ENCODE peak calls at places on chromosomes 16 and 17, in nine cellular contexts. One of them, this sample, is unnamed.

GRCh38 chr17:43020789-43021738 is 1.1 kb downstream of the VAT1 start:
- DNase-seq in GM23338: peak
- DNase-seq in stimulated activated CD8-positive, alpha-beta memory T cell treated with anti-CD3 and anti-CD28 coated beads, Interleukin-7, amount 100 ng/mL, for 4 hours: no peak
- DNase-seq in HFF-Myc: no peak
- DNase-seq in activated effector memory CD4-positive, alpha-beta T cell treated with Interleukin-2 at 50 U/mL for 16 hours: no peak
- DNase-seq in GM12865: no peak
- DNase-seq in effector memory CD8-positive, alpha-beta T cell: peak
- DNase-seq in stromal cell of bone marrow: peak
- DNase-seq in hippocampal formation: peak
- DNase-seq in this sample: no peak

GRCh38 chr17:65064452-65065019 is 8.0 kb upstream of the GNA13 start:
- DNase-seq in GM23338: no peak
- DNase-seq in stimulated activated CD8-positive, alpha-beta memory T cell treated with anti-CD3 and anti-CD28 coated beads, Interleukin-7, amount 100 ng/mL, for 4 hours: no peak
- DNase-seq in HFF-Myc: no peak
- DNase-seq in activated effector memory CD4-positive, alpha-beta T cell treated with Interleukin-2 at 50 U/mL for 16 hours: no peak
- DNase-seq in GM12865: no peak
- DNase-seq in effector memory CD8-positive, alpha-beta T cell: no peak
- DNase-seq in stromal cell of bone marrow: peak
- DNase-seq in hippocampal formation: no peak
- DNase-seq in this sample: no peak

GRCh38 chr17:37648555-37648954 is 5.3 kb upstream of the DDX52 start:
- DNase-seq in GM23338: no peak
- DNase-seq in stimulated activated CD8-positive, alpha-beta memory T cell treated with anti-CD3 and anti-CD28 coated beads, Interleukin-7, amount 100 ng/mL, for 4 hours: no peak
- DNase-seq in HFF-Myc: peak
- DNase-seq in activated effector memory CD4-positive, alpha-beta T cell treated with Interleukin-2 at 50 U/mL for 16 hours: no peak
- DNase-seq in GM12865: no peak
- DNase-seq in effector memory CD8-positive, alpha-beta T cell: no peak
- DNase-seq in stromal cell of bone marrow: peak
- DNase-seq in hippocampal formation: no peak
- DNase-seq in this sample: no peak

GRCh38 chr17:62929320-62929719 is 36.7 kb upstream of the TANC2 start:
- DNase-seq in GM23338: no peak
- DNase-seq in stimulated activated CD8-positive, alpha-beta memory T cell treated with anti-CD3 and anti-CD28 coated beads, Interleukin-7, amount 100 ng/mL, for 4 hours: no peak
- DNase-seq in HFF-Myc: no peak
- DNase-seq in activated effector memory CD4-positive, alpha-beta T cell treated with Interleukin-2 at 50 U/mL for 16 hours: no peak
- DNase-seq in GM12865: no peak
- DNase-seq in effector memory CD8-positive, alpha-beta T cell: no peak
- DNase-seq in stromal cell of bone marrow: no peak
- DNase-seq in hippocampal formation: no peak
- DNase-seq in this sample: no peak

GRCh38 chr17:40963838-40964237 is 2.9 kb downstream of the KRT39 start:
- DNase-seq in GM23338: peak
- DNase-seq in stimulated activated CD8-positive, alpha-beta memory T cell treated with anti-CD3 and anti-CD28 coated beads, Interleukin-7, amount 100 ng/mL, for 4 hours: no peak
- DNase-seq in HFF-Myc: no peak
- DNase-seq in activated effector memory CD4-positive, alpha-beta T cell treated with Interleukin-2 at 50 U/mL for 16 hours: no peak
- DNase-seq in GM12865: peak
- DNase-seq in effector memory CD8-positive, alpha-beta T cell: no peak
- DNase-seq in stromal cell of bone marrow: no peak
- DNase-seq in hippocampal formation: no peak
- DNase-seq in this sample: no peak

GRCh38 chr16:5523794-5524193 is 426.2 kb upstream of the EEF2KMT start:
- DNase-seq in GM23338: no peak
- DNase-seq in stimulated activated CD8-positive, alpha-beta memory T cell treated with anti-CD3 and anti-CD28 coated beads, Interleukin-7, amount 100 ng/mL, for 4 hours: no peak
- DNase-seq in HFF-Myc: no peak
- DNase-seq in activated effector memory CD4-positive, alpha-beta T cell treated with Interleukin-2 at 50 U/mL for 16 hours: no peak
- DNase-seq in GM12865: no peak
- DNase-seq in effector memory CD8-positive, alpha-beta T cell: no peak
- DNase-seq in stromal cell of bone marrow: no peak
- DNase-seq in hippocampal formation: no peak
- DNase-seq in this sample: no peak

GRCh38 chr16:2102471-2102870 is 33.2 kb downstream of the PKD1 start:
- DNase-seq in GM23338: no peak
- DNase-seq in stimulated activated CD8-positive, alpha-beta memory T cell treated with anti-CD3 and anti-CD28 coated beads, Interleukin-7, amount 100 ng/mL, for 4 hours: no peak
- DNase-seq in HFF-Myc: no peak
- DNase-seq in activated effector memory CD4-positive, alpha-beta T cell treated with Interleukin-2 at 50 U/mL for 16 hours: no peak
- DNase-seq in GM12865: no peak
- DNase-seq in effector memory CD8-positive, alpha-beta T cell: no peak
- DNase-seq in stromal cell of bone marrow: no peak
- DNase-seq in hippocampal formation: no peak
- DNase-seq in this sample: no peak

GRCh38 chr16:8565498-8565897 is 24.8 kb downstream of the TMEM114 start:
- DNase-seq in GM23338: peak
- DNase-seq in stimulated activated CD8-positive, alpha-beta memory T cell treated with anti-CD3 and anti-CD28 coated beads, Interleukin-7, amount 100 ng/mL, for 4 hours: no peak
- DNase-seq in HFF-Myc: no peak
- DNase-seq in activated effector memory CD4-positive, alpha-beta T cell treated with Interleukin-2 at 50 U/mL for 16 hours: no peak
- DNase-seq in GM12865: no peak
- DNase-seq in effector memory CD8-positive, alpha-beta T cell: no peak
- DNase-seq in stromal cell of bone marrow: no peak
- DNase-seq in hippocampal formation: no peak
- DNase-seq in this sample: no peak

GRCh38 chr17:45750779-45751440 is 33.2 kb upstream of the CRHR1 start:
- DNase-seq in GM23338: no peak
- DNase-seq in stimulated activated CD8-positive, alpha-beta memory T cell treated with anti-CD3 and anti-CD28 coated beads, Interleukin-7, amount 100 ng/mL, for 4 hours: no peak
- DNase-seq in HFF-Myc: no peak
- DNase-seq in activated effector memory CD4-positive, alpha-beta T cell treated with Interleukin-2 at 50 U/mL for 16 hours: no peak
- DNase-seq in GM12865: no peak
- DNase-seq in effector memory CD8-positive, alpha-beta T cell: no peak
- DNase-seq in stromal cell of bone marrow: no peak
- DNase-seq in hippocampal formation: no peak
- DNase-seq in this sample: no peak

GRCh38 chr16:84465154-84465553 is 39.3 kb downstream of the MEAK7 start:
- DNase-seq in GM23338: no peak
- DNase-seq in stimulated activated CD8-positive, alpha-beta memory T cell treated with anti-CD3 and anti-CD28 coated beads, Interleukin-7, amount 100 ng/mL, for 4 hours: no peak
- DNase-seq in HFF-Myc: no peak
- DNase-seq in activated effector memory CD4-positive, alpha-beta T cell treated with Interleukin-2 at 50 U/mL for 16 hours: no peak
- DNase-seq in GM12865: no peak
- DNase-seq in effector memory CD8-positive, alpha-beta T cell: no peak
- DNase-seq in stromal cell of bone marrow: no peak
- DNase-seq in hippocampal formation: no peak
- DNase-seq in this sample: no peak

GRCh38 chr16:28596840-28597691 is at the start of gene SULT1A2:
- DNase-seq in GM23338: peak
- DNase-seq in stimulated activated CD8-positive, alpha-beta memory T cell treated with anti-CD3 and anti-CD28 coated beads, Interleukin-7, amount 100 ng/mL, for 4 hours: no peak
- DNase-seq in HFF-Myc: no peak
- DNase-seq in activated effector memory CD4-positive, alpha-beta T cell treated with Interleukin-2 at 50 U/mL for 16 hours: no peak
- DNase-seq in GM12865: no peak
- DNase-seq in effector memory CD8-positive, alpha-beta T cell: no peak
- DNase-seq in stromal cell of bone marrow: no peak
- DNase-seq in hippocampal formation: no peak
- DNase-seq in this sample: no peak

GRCh38 chr16:72845322-72846020 is 202.5 kb downstream of the ZFHX3 start:
- DNase-seq in GM23338: no peak
- DNase-seq in stimulated activated CD8-positive, alpha-beta memory T cell treated with anti-CD3 and anti-CD28 coated beads, Interleukin-7, amount 100 ng/mL, for 4 hours: no peak
- DNase-seq in HFF-Myc: no peak
- DNase-seq in activated effector memory CD4-positive, alpha-beta T cell treated with Interleukin-2 at 50 U/mL for 16 hours: no peak
- DNase-seq in GM12865: no peak
- DNase-seq in effector memory CD8-positive, alpha-beta T cell: no peak
- DNase-seq in stromal cell of bone marrow: no peak
- DNase-seq in hippocampal formation: no peak
- DNase-seq in this sample: no peak

GRCh38 chr17:39553326-39553945 is 54.3 kb downstream of the NEUROD2 start:
- DNase-seq in GM23338: no peak
- DNase-seq in stimulated activated CD8-positive, alpha-beta memory T cell treated with anti-CD3 and anti-CD28 coated beads, Interleukin-7, amount 100 ng/mL, for 4 hours: no peak
- DNase-seq in HFF-Myc: no peak
- DNase-seq in activated effector memory CD4-positive, alpha-beta T cell treated with Interleukin-2 at 50 U/mL for 16 hours: no peak
- DNase-seq in GM12865: no peak
- DNase-seq in effector memory CD8-positive, alpha-beta T cell: no peak
- DNase-seq in stromal cell of bone marrow: peak
- DNase-seq in hippocampal formation: no peak
- DNase-seq in this sample: no peak

GRCh38 chr17:70521821-70522256 is 352.5 kb downstream of the KCNJ2 start:
- DNase-seq in GM23338: no peak
- DNase-seq in stimulated activated CD8-positive, alpha-beta memory T cell treated with anti-CD3 and anti-CD28 coated beads, Interleukin-7, amount 100 ng/mL, for 4 hours: no peak
- DNase-seq in HFF-Myc: no peak
- DNase-seq in activated effector memory CD4-positive, alpha-beta T cell treated with Interleukin-2 at 50 U/mL for 16 hours: no peak
- DNase-seq in GM12865: no peak
- DNase-seq in effector memory CD8-positive, alpha-beta T cell: no peak
- DNase-seq in stromal cell of bone marrow: no peak
- DNase-seq in hippocampal formation: no peak
- DNase-seq in this sample: no peak

GRCh38 chr17:31008374-31009035 is 37.7 kb downstream of the RNF135 start:
- DNase-seq in GM23338: peak
- DNase-seq in stimulated activated CD8-positive, alpha-beta memory T cell treated with anti-CD3 and anti-CD28 coated beads, Interleukin-7, amount 100 ng/mL, for 4 hours: peak
- DNase-seq in HFF-Myc: no peak
- DNase-seq in activated effector memory CD4-positive, alpha-beta T cell treated with Interleukin-2 at 50 U/mL for 16 hours: peak
- DNase-seq in GM12865: peak
- DNase-seq in effector memory CD8-positive, alpha-beta T cell: peak
- DNase-seq in stromal cell of bone marrow: peak
- DNase-seq in hippocampal formation: peak
- DNase-seq in this sample: peak

GRCh38 chr17:73215414-73215813 is 22.6 kb downstream of the COG1 start:
- DNase-seq in GM23338: peak
- DNase-seq in stimulated activated CD8-positive, alpha-beta memory T cell treated with anti-CD3 and anti-CD28 coated beads, Interleukin-7, amount 100 ng/mL, for 4 hours: no peak
- DNase-seq in HFF-Myc: no peak
- DNase-seq in activated effector memory CD4-positive, alpha-beta T cell treated with Interleukin-2 at 50 U/mL for 16 hours: no peak
- DNase-seq in GM12865: no peak
- DNase-seq in effector memory CD8-positive, alpha-beta T cell: no peak
- DNase-seq in stromal cell of bone marrow: no peak
- DNase-seq in hippocampal formation: no peak
- DNase-seq in this sample: no peak

GRCh38 chr17:45197108-45197507 is 24.6 kb upstream of the FMNL1 start:
- DNase-seq in GM23338: no peak
- DNase-seq in stimulated activated CD8-positive, alpha-beta memory T cell treated with anti-CD3 and anti-CD28 coated beads, Interleukin-7, amount 100 ng/mL, for 4 hours: no peak
- DNase-seq in HFF-Myc: no peak
- DNase-seq in activated effector memory CD4-positive, alpha-beta T cell treated with Interleukin-2 at 50 U/mL for 16 hours: no peak
- DNase-seq in GM12865: no peak
- DNase-seq in effector memory CD8-positive, alpha-beta T cell: no peak
- DNase-seq in stromal cell of bone marrow: no peak
- DNase-seq in hippocampal formation: no peak
- DNase-seq in this sample: no peak

GRCh38 chr17:46964315-46965265 is 14.5 kb downstream of the RPRML start:
- DNase-seq in GM23338: peak
- DNase-seq in stimulated activated CD8-positive, alpha-beta memory T cell treated with anti-CD3 and anti-CD28 coated beads, Interleukin-7, amount 100 ng/mL, for 4 hours: no peak
- DNase-seq in HFF-Myc: no peak
- DNase-seq in activated effector memory CD4-positive, alpha-beta T cell treated with Interleukin-2 at 50 U/mL for 16 hours: no peak
- DNase-seq in GM12865: no peak
- DNase-seq in effector memory CD8-positive, alpha-beta T cell: no peak
- DNase-seq in stromal cell of bone marrow: no peak
- DNase-seq in hippocampal formation: no peak
- DNase-seq in this sample: no peak

GRCh38 chr17:77280304-77280910 is 139.6 kb downstream of the SEC14L1 start:
- DNase-seq in GM23338: peak
- DNase-seq in stimulated activated CD8-positive, alpha-beta memory T cell treated with anti-CD3 and anti-CD28 coated beads, Interleukin-7, amount 100 ng/mL, for 4 hours: no peak
- DNase-seq in HFF-Myc: no peak
- DNase-seq in activated effector memory CD4-positive, alpha-beta T cell treated with Interleukin-2 at 50 U/mL for 16 hours: no peak
- DNase-seq in GM12865: no peak
- DNase-seq in effector memory CD8-positive, alpha-beta T cell: no peak
- DNase-seq in stromal cell of bone marrow: no peak
- DNase-seq in hippocampal formation: no peak
- DNase-seq in this sample: no peak

GRCh38 chr16:72195609-72196008 is 23.7 kb upstream of the PMFBP1 start:
- DNase-seq in GM23338: peak
- DNase-seq in stimulated activated CD8-positive, alpha-beta memory T cell treated with anti-CD3 and anti-CD28 coated beads, Interleukin-7, amount 100 ng/mL, for 4 hours: no peak
- DNase-seq in HFF-Myc: no peak
- DNase-seq in activated effector memory CD4-positive, alpha-beta T cell treated with Interleukin-2 at 50 U/mL for 16 hours: no peak
- DNase-seq in GM12865: no peak
- DNase-seq in effector memory CD8-positive, alpha-beta T cell: no peak
- DNase-seq in stromal cell of bone marrow: no peak
- DNase-seq in hippocampal formation: no peak
- DNase-seq in this sample: no peak

GRCh38 chr17:77602062-77602746 is 356.3 kb upstream of the TNRC6C start:
- DNase-seq in GM23338: no peak
- DNase-seq in stimulated activated CD8-positive, alpha-beta memory T cell treated with anti-CD3 and anti-CD28 coated beads, Interleukin-7, amount 100 ng/mL, for 4 hours: no peak
- DNase-seq in HFF-Myc: peak
- DNase-seq in activated effector memory CD4-positive, alpha-beta T cell treated with Interleukin-2 at 50 U/mL for 16 hours: no peak
- DNase-seq in GM12865: no peak
- DNase-seq in effector memory CD8-positive, alpha-beta T cell: no peak
- DNase-seq in stromal cell of bone marrow: peak
- DNase-seq in hippocampal formation: no peak
- DNase-seq in this sample: no peak

GRCh38 chr17:80832266-80832676 is 159.4 kb upstream of the CHMP6 start:
- DNase-seq in GM23338: peak
- DNase-seq in stimulated activated CD8-positive, alpha-beta memory T cell treated with anti-CD3 and anti-CD28 coated beads, Interleukin-7, amount 100 ng/mL, for 4 hours: no peak
- DNase-seq in HFF-Myc: no peak
- DNase-seq in activated effector memory CD4-positive, alpha-beta T cell treated with Interleukin-2 at 50 U/mL for 16 hours: no peak
- DNase-seq in GM12865: peak
- DNase-seq in effector memory CD8-positive, alpha-beta T cell: no peak
- DNase-seq in stromal cell of bone marrow: peak
- DNase-seq in hippocampal formation: no peak
- DNase-seq in this sample: no peak

GRCh38 chr16:67349172-67349571 is 22.6 kb downstream of the LRRC36 start:
- DNase-seq in GM23338: peak
- DNase-seq in stimulated activated CD8-positive, alpha-beta memory T cell treated with anti-CD3 and anti-CD28 coated beads, Interleukin-7, amount 100 ng/mL, for 4 hours: no peak
- DNase-seq in HFF-Myc: no peak
- DNase-seq in activated effector memory CD4-positive, alpha-beta T cell treated with Interleukin-2 at 50 U/mL for 16 hours: no peak
- DNase-seq in GM12865: peak
- DNase-seq in effector memory CD8-positive, alpha-beta T cell: no peak
- DNase-seq in stromal cell of bone marrow: no peak
- DNase-seq in hippocampal formation: no peak
- DNase-seq in this sample: no peak

GRCh38 chr16:28504707-28505404 is 1.8 kb downstream of the IL27 start:
- DNase-seq in GM23338: no peak
- DNase-seq in stimulated activated CD8-positive, alpha-beta memory T cell treated with anti-CD3 and anti-CD28 coated beads, Interleukin-7, amount 100 ng/mL, for 4 hours: no peak
- DNase-seq in HFF-Myc: no peak
- DNase-seq in activated effector memory CD4-positive, alpha-beta T cell treated with Interleukin-2 at 50 U/mL for 16 hours: no peak
- DNase-seq in GM12865: no peak
- DNase-seq in effector memory CD8-positive, alpha-beta T cell: no peak
- DNase-seq in stromal cell of bone marrow: no peak
- DNase-seq in hippocampal formation: no peak
- DNase-seq in this sample: no peak

GRCh38 chr17:78419970-78420820 is 41.7 kb downstream of the PGS1 start:
- DNase-seq in GM23338: no peak
- DNase-seq in stimulated activated CD8-positive, alpha-beta memory T cell treated with anti-CD3 and anti-CD28 coated beads, Interleukin-7, amount 100 ng/mL, for 4 hours: no peak
- DNase-seq in HFF-Myc: no peak
- DNase-seq in activated effector memory CD4-positive, alpha-beta T cell treated with Interleukin-2 at 50 U/mL for 16 hours: no peak
- DNase-seq in GM12865: no peak
- DNase-seq in effector memory CD8-positive, alpha-beta T cell: no peak
- DNase-seq in stromal cell of bone marrow: no peak
- DNase-seq in hippocampal formation: no peak
- DNase-seq in this sample: no peak

GRCh38 chr17:51152766-51153209 is 571 bp upstream of the NME1 start:
- DNase-seq in GM23338: no peak
- DNase-seq in stimulated activated CD8-positive, alpha-beta memory T cell treated with anti-CD3 and anti-CD28 coated beads, Interleukin-7, amount 100 ng/mL, for 4 hours: no peak
- DNase-seq in HFF-Myc: no peak
- DNase-seq in activated effector memory CD4-positive, alpha-beta T cell treated with Interleukin-2 at 50 U/mL for 16 hours: no peak
- DNase-seq in GM12865: no peak
- DNase-seq in effector memory CD8-positive, alpha-beta T cell: no peak
- DNase-seq in stromal cell of bone marrow: peak
- DNase-seq in hippocampal formation: peak
- DNase-seq in this sample: peak

GRCh38 chr17:56975656-56976055 is 2.3 kb upstream of the SCPEP1 start:
- DNase-seq in GM23338: no peak
- DNase-seq in stimulated activated CD8-positive, alpha-beta memory T cell treated with anti-CD3 and anti-CD28 coated beads, Interleukin-7, amount 100 ng/mL, for 4 hours: no peak
- DNase-seq in HFF-Myc: no peak
- DNase-seq in activated effector memory CD4-positive, alpha-beta T cell treated with Interleukin-2 at 50 U/mL for 16 hours: no peak
- DNase-seq in GM12865: no peak
- DNase-seq in effector memory CD8-positive, alpha-beta T cell: no peak
- DNase-seq in stromal cell of bone marrow: no peak
- DNase-seq in hippocampal formation: no peak
- DNase-seq in this sample: no peak

GRCh38 chr16:52861614-52862022 is 191.1 kb downstream of the CHD9NB start:
- DNase-seq in GM23338: peak
- DNase-seq in stimulated activated CD8-positive, alpha-beta memory T cell treated with anti-CD3 and anti-CD28 coated beads, Interleukin-7, amount 100 ng/mL, for 4 hours: no peak
- DNase-seq in HFF-Myc: no peak
- DNase-seq in activated effector memory CD4-positive, alpha-beta T cell treated with Interleukin-2 at 50 U/mL for 16 hours: no peak
- DNase-seq in GM12865: no peak
- DNase-seq in effector memory CD8-positive, alpha-beta T cell: no peak
- DNase-seq in stromal cell of bone marrow: no peak
- DNase-seq in hippocampal formation: no peak
- DNase-seq in this sample: no peak

GRCh38 chr17:76517638-76518038 is 16.4 kb upstream of the RHBDF2 start:
- DNase-seq in GM23338: no peak
- DNase-seq in stimulated activated CD8-positive, alpha-beta memory T cell treated with anti-CD3 and anti-CD28 coated beads, Interleukin-7, amount 100 ng/mL, for 4 hours: no peak
- DNase-seq in HFF-Myc: no peak
- DNase-seq in activated effector memory CD4-positive, alpha-beta T cell treated with Interleukin-2 at 50 U/mL for 16 hours: no peak
- DNase-seq in GM12865: no peak
- DNase-seq in effector memory CD8-positive, alpha-beta T cell: no peak
- DNase-seq in stromal cell of bone marrow: no peak
- DNase-seq in hippocampal formation: no peak
- DNase-seq in this sample: no peak

GRCh38 chr17:55168970-55169687 is 95.6 kb upstream of the HLF start:
- DNase-seq in GM23338: no peak
- DNase-seq in stimulated activated CD8-positive, alpha-beta memory T cell treated with anti-CD3 and anti-CD28 coated beads, Interleukin-7, amount 100 ng/mL, for 4 hours: no peak
- DNase-seq in HFF-Myc: no peak
- DNase-seq in activated effector memory CD4-positive, alpha-beta T cell treated with Interleukin-2 at 50 U/mL for 16 hours: no peak
- DNase-seq in GM12865: peak
- DNase-seq in effector memory CD8-positive, alpha-beta T cell: no peak
- DNase-seq in stromal cell of bone marrow: no peak
- DNase-seq in hippocampal formation: no peak
- DNase-seq in this sample: no peak

GRCh38 chr17:81426676-81427445 is 31.6 kb downstream of the BAHCC1 start:
- DNase-seq in GM23338: no peak
- DNase-seq in stimulated activated CD8-positive, alpha-beta memory T cell treated with anti-CD3 and anti-CD28 coated beads, Interleukin-7, amount 100 ng/mL, for 4 hours: no peak
- DNase-seq in HFF-Myc: no peak
- DNase-seq in activated effector memory CD4-positive, alpha-beta T cell treated with Interleukin-2 at 50 U/mL for 16 hours: no peak
- DNase-seq in GM12865: no peak
- DNase-seq in effector memory CD8-positive, alpha-beta T cell: no peak
- DNase-seq in stromal cell of bone marrow: no peak
- DNase-seq in hippocampal formation: peak
- DNase-seq in this sample: no peak